ENCODE peak calls at places on chromosomes 7 and 10, in eight cellular contexts. One of them, this sample, is unnamed.

GRCh38 chr7:151081170-151082101 is 827 bp upstream of the FASTK start:
- DNase-seq in RWPE1: no peak
- DNase-seq in IMR-90: no peak
- DNase-seq in right atrium auricular region: no peak
- DNase-seq in OCI-LY7: no peak
- DNase-seq in suprapubic skin: peak; percentile 74
- DNase-seq in B cell: peak; percentile 31
- DNase-seq in DND-41: no peak
- DNase-seq in this sample: no peak

GRCh38 chr10:4596951-4597350 is 229.1 kb upstream of the AKR1E2 start:
- DNase-seq in RWPE1: no peak
- DNase-seq in IMR-90: peak; percentile 49
- DNase-seq in right atrium auricular region: no peak
- DNase-seq in OCI-LY7: no peak
- DNase-seq in suprapubic skin: no peak
- DNase-seq in B cell: no peak
- DNase-seq in DND-41: no peak
- DNase-seq in this sample: no peak

GRCh38 chr10:24981161-24981710 is 28.8 kb upstream of the PRTFDC1 start:
- DNase-seq in RWPE1: peak; percentile 8
- DNase-seq in IMR-90: no peak
- DNase-seq in right atrium auricular region: no peak
- DNase-seq in OCI-LY7: no peak
- DNase-seq in suprapubic skin: no peak
- DNase-seq in B cell: no peak
- DNase-seq in DND-41: no peak
- DNase-seq in this sample: no peak

GRCh38 chr7:2687338-2687869 is 598 bp upstream of the AMZ1 start:
- DNase-seq in RWPE1: no peak
- DNase-seq in IMR-90: peak; percentile 75
- DNase-seq in right atrium auricular region: no peak
- DNase-seq in OCI-LY7: no peak
- DNase-seq in suprapubic skin: no peak
- DNase-seq in B cell: no peak
- DNase-seq in DND-41: no peak
- DNase-seq in this sample: no peak

GRCh38 chr7:68038621-68039314 is 1042.1 kb downstream of the TYW1 start:
- DNase-seq in RWPE1: peak; percentile 18
- DNase-seq in IMR-90: no peak
- DNase-seq in right atrium auricular region: no peak
- DNase-seq in OCI-LY7: no peak
- DNase-seq in suprapubic skin: no peak
- DNase-seq in B cell: no peak
- DNase-seq in DND-41: no peak
- DNase-seq in this sample: no peak

GRCh38 chr7:8290645-8291308 is 28.8 kb upstream of the ICA1 start:
- DNase-seq in RWPE1: peak; percentile 15
- DNase-seq in IMR-90: no peak
- DNase-seq in right atrium auricular region: no peak
- DNase-seq in OCI-LY7: no peak
- DNase-seq in suprapubic skin: no peak
- DNase-seq in B cell: no peak
- DNase-seq in DND-41: no peak
- DNase-seq in this sample: no peak

GRCh38 chr10:74889662-74889998 is 63.2 kb downstream of the KAT6B start:
- DNase-seq in RWPE1: no peak
- DNase-seq in IMR-90: no peak
- DNase-seq in right atrium auricular region: no peak
- DNase-seq in OCI-LY7: no peak
- DNase-seq in suprapubic skin: no peak
- DNase-seq in B cell: no peak
- DNase-seq in DND-41: no peak
- DNase-seq in this sample: no peak

GRCh38 chr7:91636129-91636724 is 244.3 kb downstream of the MTERF1 start:
- DNase-seq in RWPE1: no peak
- DNase-seq in IMR-90: no peak
- DNase-seq in right atrium auricular region: no peak
- DNase-seq in OCI-LY7: peak; percentile 21
- DNase-seq in suprapubic skin: no peak
- DNase-seq in B cell: peak; percentile 30
- DNase-seq in DND-41: no peak
- DNase-seq in this sample: no peak

GRCh38 chr7:26307226-26307625 is 15.6 kb downstream of the SNX10 start:
- DNase-seq in RWPE1: peak; percentile 28
- DNase-seq in IMR-90: peak; percentile 4
- DNase-seq in right atrium auricular region: peak; percentile 71
- DNase-seq in OCI-LY7: no peak
- DNase-seq in suprapubic skin: no peak
- DNase-seq in B cell: no peak
- DNase-seq in DND-41: no peak
- DNase-seq in this sample: no peak

GRCh38 chr10:124225468-124226270 is 132.3 kb upstream of the CHST15 start:
- DNase-seq in RWPE1: no peak
- DNase-seq in IMR-90: no peak
- DNase-seq in right atrium auricular region: no peak
- DNase-seq in OCI-LY7: peak; percentile 71
- DNase-seq in suprapubic skin: no peak
- DNase-seq in B cell: peak; percentile 62
- DNase-seq in DND-41: peak; percentile 38
- DNase-seq in this sample: peak; percentile 52

GRCh38 chr7:46383605-46384004 is 462.5 kb upstream of the IGFBP3 start:
- DNase-seq in RWPE1: peak; percentile 57
- DNase-seq in IMR-90: peak; percentile 58
- DNase-seq in right atrium auricular region: no peak
- DNase-seq in OCI-LY7: no peak
- DNase-seq in suprapubic skin: no peak
- DNase-seq in B cell: no peak
- DNase-seq in DND-41: no peak
- DNase-seq in this sample: no peak

GRCh38 chr7:45689011-45689796 is 115.0 kb downstream of the ADCY1 start:
- DNase-seq in RWPE1: peak; percentile 21
- DNase-seq in IMR-90: peak; percentile 93
- DNase-seq in right atrium auricular region: peak; percentile 28
- DNase-seq in OCI-LY7: no peak
- DNase-seq in suprapubic skin: no peak
- DNase-seq in B cell: no peak
- DNase-seq in DND-41: no peak
- DNase-seq in this sample: no peak

GRCh38 chr7:147570390-147570789 is 1020.2 kb upstream of the C7orf33 start:
- DNase-seq in RWPE1: no peak
- DNase-seq in IMR-90: no peak
- DNase-seq in right atrium auricular region: no peak
- DNase-seq in OCI-LY7: no peak
- DNase-seq in suprapubic skin: no peak
- DNase-seq in B cell: no peak
- DNase-seq in DND-41: no peak
- DNase-seq in this sample: no peak

GRCh38 chr7:101911800-101912705 is 94.6 kb downstream of the CUX1 start:
- DNase-seq in RWPE1: no peak
- DNase-seq in IMR-90: peak; percentile 93
- DNase-seq in right atrium auricular region: peak; percentile 86
- DNase-seq in OCI-LY7: no peak
- DNase-seq in suprapubic skin: no peak
- DNase-seq in B cell: no peak
- DNase-seq in DND-41: no peak
- DNase-seq in this sample: no peak

GRCh38 chr7:16913643-16914042 is 31.9 kb upstream of the AGR3 start:
- DNase-seq in RWPE1: no peak
- DNase-seq in IMR-90: no peak
- DNase-seq in right atrium auricular region: no peak
- DNase-seq in OCI-LY7: no peak
- DNase-seq in suprapubic skin: no peak
- DNase-seq in B cell: no peak
- DNase-seq in DND-41: no peak
- DNase-seq in this sample: no peak

GRCh38 chr7:2261611-2262010 is 19.6 kb downstream of the NUDT1 start:
- DNase-seq in RWPE1: no peak
- DNase-seq in IMR-90: no peak
- DNase-seq in right atrium auricular region: no peak
- DNase-seq in OCI-LY7: peak; percentile 59
- DNase-seq in suprapubic skin: no peak
- DNase-seq in B cell: peak; percentile 90
- DNase-seq in DND-41: no peak
- DNase-seq in this sample: no peak

GRCh38 chr7:81482600-81483186 is 287.2 kb downstream of the HGF start:
- DNase-seq in RWPE1: peak; percentile 34
- DNase-seq in IMR-90: peak; percentile 65
- DNase-seq in right atrium auricular region: no peak
- DNase-seq in OCI-LY7: peak; percentile 34
- DNase-seq in suprapubic skin: no peak
- DNase-seq in B cell: peak; percentile 8
- DNase-seq in DND-41: no peak
- DNase-seq in this sample: no peak

GRCh38 chr10:71748671-71749191 is 24.6 kb downstream of the VSIR start:
- DNase-seq in RWPE1: no peak
- DNase-seq in IMR-90: no peak
- DNase-seq in right atrium auricular region: peak; percentile 82
- DNase-seq in OCI-LY7: peak; percentile 85
- DNase-seq in suprapubic skin: no peak
- DNase-seq in B cell: peak; percentile 80
- DNase-seq in DND-41: peak; percentile 98
- DNase-seq in this sample: peak; percentile 52
- TF ChIP-seq CTCF in RWPE1: no peak
- TF ChIP-seq CTCF in IMR-90: no peak
- TF ChIP-seq CTCF in right atrium auricular region: no peak
- TF ChIP-seq CTCF in OCI-LY7: peak; percentile 38
- TF ChIP-seq CTCF in suprapubic skin: no peak
- TF ChIP-seq CTCF in B cell: no peak
- TF ChIP-seq CTCF in DND-41: peak; percentile 60
- TF ChIP-seq CTCF in this sample: no peak

GRCh38 chr7:50781894-50782293 is 802 bp downstream of the GRB10 start:
- DNase-seq in RWPE1: no peak
- DNase-seq in IMR-90: no peak
- DNase-seq in right atrium auricular region: no peak
- DNase-seq in OCI-LY7: no peak
- DNase-seq in suprapubic skin: no peak
- DNase-seq in B cell: no peak
- DNase-seq in DND-41: no peak
- DNase-seq in this sample: no peak

GRCh38 chr7:50781371-50781770 is 1.3 kb downstream of the GRB10 start:
- DNase-seq in RWPE1: no peak
- DNase-seq in IMR-90: no peak
- DNase-seq in right atrium auricular region: no peak
- DNase-seq in OCI-LY7: no peak
- DNase-seq in suprapubic skin: no peak
- DNase-seq in B cell: no peak
- DNase-seq in DND-41: no peak
- DNase-seq in this sample: no peak

GRCh38 chr7:50783304-50783703 is 608 bp upstream of the GRB10 start:
- DNase-seq in RWPE1: no peak
- DNase-seq in IMR-90: no peak
- DNase-seq in right atrium auricular region: no peak
- DNase-seq in OCI-LY7: no peak
- DNase-seq in suprapubic skin: no peak
- DNase-seq in B cell: no peak
- DNase-seq in DND-41: no peak
- DNase-seq in this sample: no peak

GRCh38 chr7:50783801-50784507 is 1.3 kb upstream of the GRB10 start:
- DNase-seq in RWPE1: no peak
- DNase-seq in IMR-90: peak; percentile 29
- DNase-seq in right atrium auricular region: no peak
- DNase-seq in OCI-LY7: no peak
- DNase-seq in suprapubic skin: no peak
- DNase-seq in B cell: no peak
- DNase-seq in DND-41: no peak
- DNase-seq in this sample: no peak

DNA sequence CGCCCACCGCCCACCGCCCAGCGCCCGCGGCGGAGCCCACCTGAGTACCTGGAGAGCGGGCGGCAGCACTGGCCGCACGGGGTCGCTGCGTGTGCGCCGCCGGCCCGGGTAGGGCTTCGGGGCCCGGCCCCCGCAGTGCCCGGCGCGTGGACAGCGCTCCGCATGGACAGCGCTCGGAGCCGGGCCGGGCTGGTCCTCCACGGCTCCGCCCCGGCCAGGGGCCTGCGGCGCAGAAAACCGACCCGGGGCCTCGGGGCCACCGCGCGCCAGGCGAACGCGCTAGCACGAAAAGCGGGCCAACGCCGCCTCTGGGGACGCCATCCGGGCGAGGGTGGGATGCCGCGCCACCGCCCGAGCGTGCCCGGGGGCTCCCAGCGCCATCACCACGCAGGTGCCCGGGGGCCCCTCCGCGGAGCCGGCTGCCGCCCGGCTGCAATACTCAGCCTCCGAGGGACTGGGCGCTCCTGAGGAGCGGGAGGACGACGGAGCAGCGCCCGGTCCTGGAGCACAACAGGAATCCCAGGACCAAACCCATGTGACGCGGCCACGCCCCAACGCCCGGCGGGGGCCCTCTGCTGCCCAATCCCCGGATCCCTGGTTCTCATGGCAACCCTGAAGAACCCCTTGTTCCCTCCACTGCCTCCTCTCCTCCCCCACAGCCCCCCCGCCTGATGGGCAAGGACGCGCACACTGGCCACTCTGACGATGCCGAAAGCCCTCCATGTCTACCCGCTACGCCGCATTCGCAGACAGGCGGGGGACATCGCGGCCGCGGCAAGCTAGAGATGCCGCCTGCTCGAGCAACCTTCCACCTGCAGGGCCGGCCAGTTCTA is at the start of gene GRB10:
- DNase-seq in RWPE1: no peak
- DNase-seq in IMR-90: peak; percentile 20
- DNase-seq in right atrium auricular region: no peak
- DNase-seq in OCI-LY7: no peak
- DNase-seq in suprapubic skin: no peak
- DNase-seq in B cell: no peak
- DNase-seq in DND-41: no peak
- DNase-seq in this sample: no peak
- TF ChIP-seq CTCF in RWPE1: peak; percentile 64
- TF ChIP-seq CTCF in IMR-90: peak; percentile 45
- TF ChIP-seq CTCF in right atrium auricular region: no peak
- TF ChIP-seq CTCF in OCI-LY7: no peak
- TF ChIP-seq CTCF in suprapubic skin: no peak
- TF ChIP-seq CTCF in B cell: no peak
- TF ChIP-seq CTCF in DND-41: no peak
- TF ChIP-seq CTCF in this sample: no peak

GRCh38 chr7:145902123-145902522 is 214.5 kb upstream of the CNTNAP2 start:
- DNase-seq in RWPE1: no peak
- DNase-seq in IMR-90: no peak
- DNase-seq in right atrium auricular region: no peak
- DNase-seq in OCI-LY7: no peak
- DNase-seq in suprapubic skin: no peak
- DNase-seq in B cell: no peak
- DNase-seq in DND-41: no peak
- DNase-seq in this sample: no peak
- TF ChIP-seq CTCF in RWPE1: no peak
- TF ChIP-seq CTCF in IMR-90: no peak
- TF ChIP-seq CTCF in right atrium auricular region: no peak
- TF ChIP-seq CTCF in OCI-LY7: peak; percentile 18
- TF ChIP-seq CTCF in suprapubic skin: no peak
- TF ChIP-seq CTCF in B cell: no peak
- TF ChIP-seq CTCF in DND-41: no peak
- TF ChIP-seq CTCF in this sample: no peak

DNA sequence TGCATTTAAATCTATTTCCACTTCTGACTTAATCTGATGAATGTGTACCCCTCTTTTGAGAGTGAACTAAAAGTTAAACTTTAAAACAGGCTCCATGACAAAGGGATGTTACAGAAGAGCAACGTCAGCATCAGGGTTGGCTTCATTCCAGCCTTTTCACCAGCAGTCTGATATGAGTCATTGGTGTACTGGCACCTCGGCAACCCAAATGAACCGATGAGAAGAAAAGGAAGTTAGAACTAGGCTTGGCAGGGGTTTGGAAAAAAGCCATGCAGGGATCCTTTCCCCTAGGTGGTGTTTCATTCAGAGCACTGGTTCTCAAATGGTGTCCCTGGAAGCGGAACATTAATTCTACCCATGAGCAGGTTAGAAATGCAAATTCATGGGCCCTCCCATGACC is 53.6 kb downstream of the SEC61G start:
- DNase-seq in RWPE1: peak; percentile 86
- DNase-seq in IMR-90: peak; percentile 37
- DNase-seq in right atrium auricular region: no peak
- DNase-seq in OCI-LY7: no peak
- DNase-seq in suprapubic skin: no peak
- DNase-seq in B cell: no peak
- DNase-seq in DND-41: no peak
- DNase-seq in this sample: no peak
- TF ChIP-seq CTCF in RWPE1: no peak
- TF ChIP-seq CTCF in IMR-90: no peak
- TF ChIP-seq CTCF in right atrium auricular region: no peak
- TF ChIP-seq CTCF in OCI-LY7: no peak
- TF ChIP-seq CTCF in suprapubic skin: no peak
- TF ChIP-seq CTCF in B cell: no peak
- TF ChIP-seq CTCF in DND-41: no peak
- TF ChIP-seq CTCF in this sample: no peak